ENCODE peak calls at places on chromosomes 2 and 18, in eight cellular contexts. P, I, Z, N, D, G, O and S are unnamed samples.

GRCh38 chr2:197556456-197556855 is 40.6 kb downstream of the MOB4 start:
- DNase-seq in I (no peak), G (no peak), Z (no peak), N (no peak), D (no peak), O (no peak), P (no peak), S (no peak)

GRCh38 chr2:203279288-203279687 is 40.5 kb downstream of the CYP20A1 start:
- DNase-seq in G (no peak), I (no peak), P (peak; percentile 44), Z (no peak), N (no peak), O (no peak), D (no peak), S (no peak)

GRCh38 chr2:72782520-72782919 is 43.3 kb downstream of the EXOC6B start:
- DNase-seq in Z (no peak), P (no peak), G (no peak), I (no peak), D (no peak), N (no peak), O (no peak), S (no peak)

GRCh38 chr2:25976884-25977741 is 5.2 kb downstream of the KIF3C start:
- DNase-seq in O (no peak), I (no peak), P (peak; percentile 61), D (peak; percentile 31), Z (no peak), G (peak; percentile 40), N (no peak), S (no peak)

GRCh38 chr18:23619388-23619873 is 33.1 kb upstream of the NPC1 start:
- DNase-seq in O (no peak), P (peak; percentile 18), Z (no peak), N (no peak), I (no peak), G (peak; percentile 10), D (no peak), S (no peak)

GRCh38 chr2:239258248-239258647 is 142.6 kb downstream of the HDAC4 start:
- DNase-seq in Z (no peak), D (no peak), N (no peak), I (no peak), G (no peak), P (no peak), O (no peak), S (no peak)

GRCh38 chr2:61690078-61690477 is 151.9 kb upstream of the XPO1 start:
- DNase-seq in N (no peak), Z (no peak), P (no peak), I (no peak), D (no peak), G (no peak), O (no peak), S (no peak)

GRCh38 chr18:46632401-46633089 is 24.5 kb downstream of the LOXHD1 start:
- DNase-seq in D (no peak), G (no peak), N (no peak), Z (no peak), I (peak; percentile 21), P (peak; percentile 95), O (no peak), S (no peak)

GRCh38 chr18:77658309-77658681 is 408.6 kb downstream of the GALR1 start:
- DNase-seq in D (no peak), O (peak; percentile 30), I (no peak), G (no peak), N (no peak), P (no peak), Z (no peak), S (no peak)

GRCh38 chr2:152037711-152038110 is 61.1 kb downstream of the CACNB4 start:
- DNase-seq in G (no peak), O (peak; percentile 76), P (no peak), N (no peak), D (no peak), I (no peak), Z (no peak), S (no peak)

GRCh38 chr2:72026819-72027425 is 120.7 kb downstream of the CYP26B1 start:
- DNase-seq in O (no peak), I (no peak), D (no peak), N (no peak), P (no peak), G (no peak), Z (no peak), S (no peak)

GRCh38 chr2:210954508-210954907 is 398.1 kb downstream of the CPS1 start:
- DNase-seq in O (no peak), Z (no peak), N (no peak), I (no peak), P (no peak), D (no peak), G (no peak), S (no peak)

GRCh38 chr2:221777119-221777518 is 205.0 kb upstream of the EPHA4 start:
- DNase-seq in P (no peak), Z (no peak), D (no peak), I (no peak), O (no peak), G (no peak), N (no peak), S (no peak)

GRCh38 chr18:21584391-21584790 is 16.1 kb downstream of the ESCO1 start:
- DNase-seq in D (no peak), I (no peak), Z (no peak), P (no peak), O (no peak), G (no peak), N (no peak), S (no peak)

GRCh38 chr2:62597323-62597722 is 91.3 kb upstream of the TMEM17 start:
- DNase-seq in I (no peak), O (no peak), D (no peak), P (no peak), G (peak; percentile 59), N (no peak), Z (peak; percentile 42), S (no peak)

GRCh38 chr2:222561817-222562424 is 94.0 kb downstream of the FARSB start:
- DNase-seq in I (peak; percentile 14), Z (no peak), O (no peak), D (peak; percentile 25), G (peak; percentile 63), N (peak; percentile 72), P (peak; percentile 59), S (peak; percentile 70)

GRCh38 chr18:74266161-74266560 is 25.6 kb downstream of the CYB5A start:
- DNase-seq in D (no peak), P (peak; percentile 31), O (no peak), Z (no peak), I (no peak), G (peak; percentile 40), N (no peak), S (no peak)

GRCh38 chr2:95001701-95002100 is 23.8 kb upstream of the MAL start:
- DNase-seq in Z (no peak), O (no peak), I (no peak), G (no peak), N (no peak), D (no peak), P (no peak), S (no peak)

GRCh38 chr2:95319481-95320343 is 22.6 kb downstream of the KCNIP3 start:
- DNase-seq in G (no peak), Z (no peak), I (no peak), O (peak; percentile 69), P (no peak), D (no peak), N (no peak), S (no peak)

GRCh38 chr2:157876066-157876770 is at the start of gene ACVR1:
- DNase-seq in N (peak; percentile 93), G (peak; percentile 98), P (peak; percentile 98), Z (peak; percentile 94), I (peak; percentile 93), O (peak; percentile 98), D (peak; percentile 94), S (peak; percentile 86)
- TF ChIP-seq CTCF in N (no peak), G (peak; percentile 18), P (no peak), Z (peak; percentile 15), I (peak; percentile 17), O (peak; percentile 13), D (peak; percentile 27), S (peak; percentile 39)

DNA sequence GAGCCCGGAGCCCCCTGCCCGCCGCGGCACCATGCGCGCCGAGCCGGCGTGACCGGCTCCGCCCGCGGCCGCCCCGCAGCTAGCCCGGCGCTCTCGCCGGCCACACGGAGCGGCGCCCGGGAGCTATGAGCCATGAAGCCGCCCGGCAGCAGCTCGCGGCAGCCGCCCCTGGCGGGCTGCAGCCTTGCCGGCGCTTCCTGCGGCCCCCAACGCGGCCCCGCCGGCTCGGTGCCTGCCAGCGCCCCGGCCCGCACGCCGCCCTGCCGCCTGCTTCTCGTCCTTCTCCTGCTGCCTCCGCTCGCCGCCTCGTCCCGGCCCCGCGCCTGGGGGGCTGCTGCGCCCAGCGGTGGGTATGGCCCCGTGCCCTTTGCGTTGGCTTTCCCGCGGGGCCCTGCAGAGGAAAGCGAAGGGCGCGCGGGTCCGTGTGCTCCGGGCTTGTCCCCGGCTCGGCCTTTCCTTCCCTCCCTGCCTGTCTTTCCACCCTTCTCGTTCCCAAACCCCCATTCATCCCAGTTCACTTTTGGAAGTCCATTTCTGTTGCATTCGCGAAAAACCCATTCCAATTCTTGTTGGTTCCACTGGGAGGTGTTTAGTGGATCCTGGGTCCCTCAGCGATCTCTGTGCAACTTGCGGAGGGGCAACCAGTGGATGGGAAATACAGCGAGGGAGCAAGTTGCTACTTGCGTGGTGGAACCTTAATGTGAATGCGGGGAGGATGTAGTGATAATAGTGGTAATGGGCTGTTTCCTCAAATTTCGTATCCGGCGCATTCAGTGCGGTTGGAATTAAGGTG is 599 bp downstream of the ADAM23 start:
- DNase-seq in P (peak; percentile 16), G (peak; percentile 13), D (no peak), O (peak; percentile 56), Z (no peak), I (no peak), N (peak; percentile 30), S (peak; percentile 73)
- TF ChIP-seq CTCF in P (no peak), G (no peak), D (no peak), O (no peak), Z (no peak), I (no peak), N (no peak), S (no peak)

GRCh38 chr18:75309564-75309963 is 99.0 kb downstream of the TSHZ1 start:
- DNase-seq in N (no peak), P (no peak), D (no peak), Z (no peak), I (no peak), G (no peak), O (no peak), S (no peak)
- TF ChIP-seq CTCF in N (no peak), P (no peak), D (peak; percentile 18), Z (no peak), I (no peak), G (no peak), O (no peak), S (no peak)

DNA sequence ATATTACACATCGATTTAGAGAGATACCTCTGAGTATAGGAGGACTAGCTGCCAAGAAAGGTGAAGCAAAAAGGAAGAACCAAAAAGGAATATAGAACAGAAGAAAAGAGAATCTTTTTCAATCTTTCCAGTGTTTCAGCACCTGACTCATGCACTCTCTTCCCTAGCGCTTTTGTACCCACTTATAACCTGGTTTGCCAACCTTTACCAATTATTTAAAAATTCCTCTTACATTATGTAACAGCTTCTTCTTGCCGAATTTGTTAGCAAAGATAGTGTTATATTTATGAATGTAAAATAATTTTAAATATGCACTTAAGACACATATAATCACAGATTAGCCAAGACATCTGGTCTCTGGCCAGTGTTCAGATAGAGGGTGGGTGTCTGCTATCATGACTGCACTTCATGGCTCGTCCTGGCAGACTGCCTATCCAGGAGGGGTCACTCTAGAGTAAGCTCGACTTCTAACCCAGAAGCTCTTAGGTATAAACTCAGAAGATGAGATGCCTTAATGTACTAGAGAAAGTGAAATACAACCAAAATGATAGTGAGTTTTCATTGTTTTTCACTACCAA is 122.9 kb downstream of the ATAD2B start:
- DNase-seq in I (no peak), D (peak; percentile 27), G (peak; percentile 25), N (peak; percentile 57), O (no peak), Z (no peak), P (peak; percentile 46), S (no peak)
- TF ChIP-seq CTCF in I (peak; percentile 51), D (peak; percentile 76), G (peak; percentile 26), N (no peak), O (no peak), Z (peak; percentile 13), P (peak; percentile 39), S (peak; percentile 19)